ENCODE peak calls at places on chromosomes 16 and 17, in four cellular contexts. I is H1, Z is HepG2, K is K562. V is an unnamed sample.

GRCh38 chr17:45325810-45326209 is 9.0 kb upstream of the MAP3K14 start:
- DNase-seq in I (no peak), Z (no peak), K (no peak), V (no peak)

GRCh38 chr17:82611140-82612058 is 36.8 kb downstream of the WDR45B start:
- DNase-seq in Z (no peak), I (no peak), K (peak), V (no peak)

GRCh38 chr17:64264891-64265290 is 1.8 kb upstream of the TEX2 start:
- DNase-seq in Z (no peak), I (no peak), K (no peak), V (no peak)

GRCh38 chr16:81927561-81928185 is 83.6 kb downstream of the SDR42E1 start:
- DNase-seq in K (no peak), I (peak), Z (no peak), V (no peak)

GRCh38 chr16:82313754-82314153 is 143.7 kb upstream of the MPHOSPH6 start:
- DNase-seq in Z (no peak), K (no peak), I (no peak), V (no peak)

GRCh38 chr17:70096861-70097260 is 21.8 kb downstream of the KCNJ16 start:
- DNase-seq in K (no peak), Z (no peak), I (no peak), V (no peak)

GRCh38 chr17:1126801-1127550 is 52.8 kb downstream of the ABR start:
- DNase-seq in K (no peak), I (no peak), Z (no peak), V (no peak)

GRCh38 chr17:50558955-50559614 is 1.4 kb upstream of the CACNA1G start:
- DNase-seq in Z (no peak), K (no peak), I (peak), V (no peak)

GRCh38 chr16:67834242-67834614 is 7.9 kb upstream of the THAP11 start:
- DNase-seq in Z (no peak), K (no peak), I (no peak), V (no peak)

GRCh38 chr17:49523706-49524472 is 28.8 kb downstream of the NGFR start:
- DNase-seq in Z (no peak), K (no peak), I (peak), V (no peak)

GRCh38 chr17:14840616-14841231 is 424.4 kb downstream of the PMP22 start:
- DNase-seq in K (no peak), Z (no peak), I (no peak), V (no peak)
- TF ChIP-seq HDAC6 in K (no peak), Z (no peak), I (no peak), V (no peak)

GRCh38 chr17:75773808-75774470 is 8.9 kb upstream of the GALK1 start:
- DNase-seq in Z (no peak), K (no peak), I (peak), V (no peak)

GRCh38 chr17:75769536-75769935 is 4.5 kb upstream of the GALK1 start:
- DNase-seq in I (no peak), Z (no peak), K (no peak), V (no peak)

GRCh38 chr17:75774471-75774987 is 9.5 kb upstream of the GALK1 start:
- DNase-seq in I (no peak), K (no peak), Z (no peak), V (no peak)

GRCh38 chr17:75773121-75773807 is 8.3 kb upstream of the GALK1 start:
- DNase-seq in I (no peak), K (no peak), Z (no peak), V (no peak)

GRCh38 chr17:75771334-75772281 is 6.6 kb upstream of the GALK1 start:
- DNase-seq in K (no peak), Z (peak), I (no peak), V (no peak)
- TF ChIP-seq HDAC6 in K (no peak), Z (no peak), I (no peak), V (no peak)

GRCh38 chr16:4081035-4081434 is 35.2 kb downstream of the ADCY9 start:
- DNase-seq in Z (no peak), I (no peak), K (no peak), V (no peak)

GRCh38 chr16:4083347-4083870 is 32.8 kb downstream of the ADCY9 start:
- DNase-seq in K (no peak), Z (no peak), I (no peak), V (no peak)

GRCh38 chr16:4085405-4085970 is 30.8 kb downstream of the ADCY9 start:
- DNase-seq in I (no peak), K (no peak), Z (no peak), V (no peak)

GRCh38 chr16:4081577-4082021 is 34.6 kb downstream of the ADCY9 start:
- DNase-seq in I (no peak), Z (no peak), K (no peak), V (no peak)

DNA sequence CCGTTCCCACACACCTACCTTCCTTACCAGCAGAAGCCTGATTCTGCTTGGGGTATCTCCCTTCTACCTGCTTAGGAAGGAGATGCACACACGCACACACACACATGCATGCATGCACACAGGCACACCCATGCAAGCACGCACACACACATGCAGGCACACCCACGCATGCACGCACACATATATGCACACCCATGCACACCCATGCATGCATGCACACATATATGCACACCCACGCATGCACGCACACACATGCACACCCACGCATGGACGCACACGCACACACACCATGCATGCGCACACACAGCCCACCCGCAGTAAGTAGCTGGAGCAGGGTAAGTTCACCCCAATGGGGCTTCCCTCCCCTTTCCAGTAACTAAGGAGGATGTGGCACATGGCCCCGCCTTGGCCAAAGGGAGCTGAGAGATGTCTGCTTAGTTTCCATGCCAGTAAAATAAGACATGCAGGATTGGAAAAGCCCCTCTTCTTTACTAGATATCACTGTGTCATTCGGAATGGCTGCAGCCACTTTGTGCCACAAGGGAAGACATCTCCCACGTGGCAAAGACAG is 33.7 kb downstream of the ADCY9 start:
- DNase-seq in Z (no peak), I (no peak), K (no peak), V (no peak)
- TF ChIP-seq HDAC6 in Z (no peak), I (no peak), K (no peak), V (no peak)

GRCh38 chr17:5580367-5580766 is 3.9 kb downstream of the NLRP1 start:
- DNase-seq in K (no peak), Z (no peak), I (no peak), V (no peak)
- TF ChIP-seq HDAC6 in K (no peak), Z (no peak), I (no peak), V (no peak)

GRCh38 chr16:85017603-85018002 is 6.3 kb upstream of the ZDHHC7 start:
- DNase-seq in I (no peak), Z (no peak), K (no peak), V (no peak)

GRCh38 chr16:85018529-85019236 is 7.3 kb upstream of the ZDHHC7 start:
- DNase-seq in I (no peak), Z (no peak), K (no peak), V (no peak)

GRCh38 chr16:85019659-85020245 is 7.8 kb upstream of the KIAA0513 start:
- DNase-seq in Z (no peak), K (no peak), I (no peak), V (no peak)

GRCh38 chr16:85015481-85016177 is 4.3 kb upstream of the ZDHHC7 start:
- DNase-seq in Z (no peak), I (no peak), K (no peak), V (no peak)

GRCh38 chr16:85017151-85017550 is 5.8 kb upstream of the ZDHHC7 start:
- DNase-seq in I (no peak), K (no peak), Z (no peak), V (peak)
- TF ChIP-seq HDAC6 in I (no peak), K (no peak), Z (no peak), V (no peak)

DNA sequence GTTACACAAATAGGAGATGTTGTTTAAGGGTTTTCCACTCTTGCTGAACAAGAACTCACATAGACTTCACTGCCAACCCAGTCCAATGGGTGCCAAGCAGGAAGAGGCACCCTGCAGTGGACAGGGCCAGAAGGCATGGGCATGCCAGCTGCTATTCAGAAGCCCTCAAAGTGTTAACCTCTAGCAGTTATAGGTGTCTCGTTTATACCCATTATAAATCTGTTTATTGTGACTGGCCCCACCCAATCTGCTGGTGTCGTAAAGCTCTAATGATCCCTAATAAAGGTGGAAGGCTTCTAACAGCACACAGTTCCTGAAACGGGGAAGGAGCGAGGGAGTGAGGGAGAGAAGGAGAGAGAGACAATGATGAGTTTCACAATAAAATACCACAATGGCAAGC is 23.9 kb downstream of the HNF1B start:
- DNase-seq in I (no peak), Z (no peak), K (no peak), V (no peak)
- TF ChIP-seq HDAC6 in I (no peak), Z (no peak), K (no peak), V (no peak)

GRCh38 chr16:7394936-7395335 is 62.3 kb downstream of the RBFOX1 start:
- DNase-seq in Z (no peak), I (no peak), K (no peak), V (no peak)

GRCh38 chr16:7399296-7399695 is 66.7 kb downstream of the RBFOX1 start:
- DNase-seq in K (no peak), I (no peak), Z (no peak), V (no peak)

GRCh38 chr16:7397901-7398300 is 65.3 kb downstream of the RBFOX1 start:
- DNase-seq in K (no peak), Z (no peak), I (no peak), V (no peak)

GRCh38 chr16:7400117-7400890 is 67.7 kb downstream of the RBFOX1 start:
- DNase-seq in I (no peak), Z (no peak), K (no peak), V (no peak)

DNA sequence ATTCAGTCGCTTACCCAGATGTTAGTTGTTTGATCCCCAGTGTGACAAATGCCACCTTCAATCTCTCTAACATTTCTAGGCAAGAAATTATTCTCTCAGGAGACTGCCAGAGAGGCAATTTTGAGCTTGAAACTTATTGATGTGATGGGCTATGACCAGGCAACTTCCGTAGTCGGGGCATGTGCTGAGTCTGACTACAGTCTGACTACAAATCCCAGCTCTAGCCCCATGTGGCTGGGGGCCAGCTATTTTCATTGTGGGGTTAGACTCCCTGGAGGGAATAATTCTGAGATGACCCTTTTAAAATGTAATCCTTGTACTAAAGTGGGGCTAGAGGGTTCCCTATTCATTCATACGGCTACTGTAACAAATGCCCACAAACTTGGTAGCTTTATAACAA is 65.9 kb downstream of the RBFOX1 start:
- DNase-seq in I (no peak), K (no peak), Z (no peak), V (no peak)
- TF ChIP-seq HDAC6 in I (no peak), K (no peak), Z (no peak), V (no peak)

GRCh38 chr17:33292184-33292980 is 713 bp downstream of the ASIC2 start:
- DNase-seq in Z (no peak), I (peak), K (peak), V (no peak)
- TF ChIP-seq HDAC6 in Z (no peak), I (no peak), K (no peak), V (no peak)

GRCh38 chr17:81137248-81137647 is 28.1 kb upstream of the PVALEF start:
- DNase-seq in Z (no peak), K (no peak), I (no peak), V (no peak)

GRCh38 chr17:81139428-81139827 is 25.9 kb upstream of the PVALEF start:
- DNase-seq in Z (no peak), K (no peak), I (no peak), V (no peak)

GRCh38 chr17:81136366-81136765 is 28.9 kb upstream of the PVALEF start:
- DNase-seq in Z (no peak), I (no peak), K (no peak), V (no peak)

GRCh38 chr17:81138500-81138899 is 26.8 kb upstream of the PVALEF start:
- DNase-seq in I (no peak), K (no peak), Z (no peak), V (no peak)

DNA sequence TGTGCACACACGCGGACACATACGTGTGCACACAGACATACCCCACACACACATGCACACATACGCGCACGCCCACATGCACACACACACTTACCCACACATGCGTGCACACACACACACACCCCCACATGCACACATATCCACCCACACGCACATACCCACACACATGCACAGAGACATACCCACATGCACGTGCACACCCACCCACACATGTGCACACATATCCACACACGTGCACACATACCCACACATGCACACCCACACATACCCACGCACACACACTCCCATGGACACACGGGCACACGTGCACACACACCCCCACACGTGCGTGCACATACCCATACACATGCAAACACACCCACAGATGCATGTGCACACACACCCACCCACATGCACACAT is 27.2 kb upstream of the PVALEF start:
- DNase-seq in K (no peak), Z (no peak), I (no peak), V (no peak)
- TF ChIP-seq HDAC6 in K (no peak), Z (no peak), I (no peak), V (no peak)

GRCh38 chr17:27200476-27200875 is 93.4 kb upstream of the WSB1 start:
- DNase-seq in I (no peak), Z (no peak), K (no peak), V (no peak)

GRCh38 chr17:27203241-27203640 is 90.7 kb upstream of the WSB1 start:
- DNase-seq in I (no peak), Z (no peak), K (no peak), V (no peak)

GRCh38 chr17:27209316-27209715 is 84.6 kb upstream of the WSB1 start:
- DNase-seq in Z (no peak), I (no peak), K (no peak), V (no peak)

GRCh38 chr17:27207073-27207511 is 86.8 kb upstream of the WSB1 start:
- DNase-seq in Z (no peak), I (no peak), K (no peak), V (no peak)

GRCh38 chr17:27206447-27206846 is 87.5 kb upstream of the WSB1 start:
- DNase-seq in Z (peak), K (peak), I (no peak), V (no peak)
- TF ChIP-seq HDAC6 in Z (no peak), K (no peak), I (no peak), V (no peak)

V was measured in GM12878.